ENCODE peak calls at places on chromosomes 16 and 17, in eight cellular contexts. One of them, this sample, is unnamed. For H3K36me3, the result is how much of the 10 kb centered on the place peaks cover.

GRCh38 chr17:44863254-44863918 is 15.7 kb downstream of the HIGD1B start:
- DNase-seq in PC-3: no peak
- DNase-seq in HepG2: peak
- DNase-seq in CD4-positive, CD25-positive, alpha-beta regulatory T cell: no peak
- DNase-seq in CD8-positive, alpha-beta T cell: no peak
- DNase-seq in naive thymus-derived CD4-positive, alpha-beta T cell: no peak
- DNase-seq in small intestine: peak
- DNase-seq in mesendoderm: no peak
- DNase-seq in this sample: no peak

GRCh38 chr17:18167421-18167820 is 16.2 kb upstream of the ALKBH5 start:
- DNase-seq in PC-3: no peak
- DNase-seq in HepG2: no peak
- DNase-seq in CD4-positive, CD25-positive, alpha-beta regulatory T cell: no peak
- DNase-seq in CD8-positive, alpha-beta T cell: no peak
- DNase-seq in naive thymus-derived CD4-positive, alpha-beta T cell: no peak
- DNase-seq in small intestine: no peak
- DNase-seq in mesendoderm: no peak
- DNase-seq in this sample: no peak

GRCh38 chr17:55210292-55210691 is 54.5 kb upstream of the HLF start:
- DNase-seq in PC-3: no peak
- DNase-seq in HepG2: no peak
- DNase-seq in CD4-positive, CD25-positive, alpha-beta regulatory T cell: no peak
- DNase-seq in CD8-positive, alpha-beta T cell: no peak
- DNase-seq in naive thymus-derived CD4-positive, alpha-beta T cell: no peak
- DNase-seq in small intestine: no peak
- DNase-seq in mesendoderm: no peak
- DNase-seq in this sample: no peak

GRCh38 chr16:76474048-76474447 is 196.8 kb downstream of the CNTNAP4 start:
- DNase-seq in PC-3: no peak
- DNase-seq in HepG2: no peak
- DNase-seq in CD4-positive, CD25-positive, alpha-beta regulatory T cell: no peak
- DNase-seq in CD8-positive, alpha-beta T cell: no peak
- DNase-seq in naive thymus-derived CD4-positive, alpha-beta T cell: no peak
- DNase-seq in small intestine: no peak
- DNase-seq in mesendoderm: peak
- DNase-seq in this sample: no peak

GRCh38 chr17:8835106-8835505 is 32.4 kb downstream of the PIK3R6 start:
- DNase-seq in PC-3: no peak
- DNase-seq in HepG2: no peak
- DNase-seq in CD4-positive, CD25-positive, alpha-beta regulatory T cell: no peak
- DNase-seq in CD8-positive, alpha-beta T cell: no peak
- DNase-seq in naive thymus-derived CD4-positive, alpha-beta T cell: no peak
- DNase-seq in small intestine: no peak
- DNase-seq in mesendoderm: no peak
- DNase-seq in this sample: no peak

GRCh38 chr16:80298676-80299075 is 242.1 kb upstream of the DYNLRB2 start:
- DNase-seq in PC-3: no peak
- DNase-seq in HepG2: no peak
- DNase-seq in CD4-positive, CD25-positive, alpha-beta regulatory T cell: no peak
- DNase-seq in CD8-positive, alpha-beta T cell: no peak
- DNase-seq in naive thymus-derived CD4-positive, alpha-beta T cell: no peak
- DNase-seq in small intestine: no peak
- DNase-seq in mesendoderm: no peak
- DNase-seq in this sample: no peak

GRCh38 chr17:10172241-10172741 is 26.1 kb downstream of the GAS7 start:
- DNase-seq in PC-3: no peak
- DNase-seq in HepG2: no peak
- DNase-seq in CD4-positive, CD25-positive, alpha-beta regulatory T cell: no peak
- DNase-seq in CD8-positive, alpha-beta T cell: no peak
- DNase-seq in naive thymus-derived CD4-positive, alpha-beta T cell: no peak
- DNase-seq in small intestine: no peak
- DNase-seq in mesendoderm: peak
- DNase-seq in this sample: no peak

GRCh38 chr16:92431-93339 is 14.7 kb downstream of the MPG start:
- DNase-seq in PC-3: no peak
- DNase-seq in HepG2: no peak
- DNase-seq in CD4-positive, CD25-positive, alpha-beta regulatory T cell: no peak
- DNase-seq in CD8-positive, alpha-beta T cell: no peak
- DNase-seq in naive thymus-derived CD4-positive, alpha-beta T cell: no peak
- DNase-seq in small intestine: no peak
- DNase-seq in mesendoderm: no peak
- DNase-seq in this sample: no peak

GRCh38 chr17:66459811-66460270 is 157.4 kb downstream of the PRKCA start:
- DNase-seq in PC-3: peak
- DNase-seq in HepG2: peak
- DNase-seq in CD4-positive, CD25-positive, alpha-beta regulatory T cell: no peak
- DNase-seq in CD8-positive, alpha-beta T cell: no peak
- DNase-seq in naive thymus-derived CD4-positive, alpha-beta T cell: no peak
- DNase-seq in small intestine: no peak
- DNase-seq in mesendoderm: peak
- DNase-seq in this sample: no peak

GRCh38 chr16:48383877-48384304 is 1.3 kb downstream of the SIAH1 start:
- DNase-seq in PC-3: peak
- DNase-seq in HepG2: peak
- DNase-seq in CD4-positive, CD25-positive, alpha-beta regulatory T cell: peak
- DNase-seq in CD8-positive, alpha-beta T cell: no peak
- DNase-seq in naive thymus-derived CD4-positive, alpha-beta T cell: no peak
- DNase-seq in small intestine: no peak
- DNase-seq in mesendoderm: peak
- DNase-seq in this sample: no peak

GRCh38 chr16:87845213-87845612 is 24.1 kb downstream of the SLC7A5 start:
- DNase-seq in PC-3: no peak
- DNase-seq in HepG2: no peak
- DNase-seq in CD4-positive, CD25-positive, alpha-beta regulatory T cell: no peak
- DNase-seq in CD8-positive, alpha-beta T cell: no peak
- DNase-seq in naive thymus-derived CD4-positive, alpha-beta T cell: no peak
- DNase-seq in small intestine: no peak
- DNase-seq in mesendoderm: no peak
- DNase-seq in this sample: no peak

GRCh38 chr17:39736319-39737165 is 1.2 kb upstream of the GRB7 start:
- DNase-seq in PC-3: peak
- DNase-seq in HepG2: peak
- DNase-seq in CD4-positive, CD25-positive, alpha-beta regulatory T cell: no peak
- DNase-seq in CD8-positive, alpha-beta T cell: no peak
- DNase-seq in naive thymus-derived CD4-positive, alpha-beta T cell: no peak
- DNase-seq in small intestine: no peak
- DNase-seq in mesendoderm: peak
- DNase-seq in this sample: no peak

GRCh38 chr17:9115446-9116265 is 94.3 kb downstream of the NTN1 start:
- DNase-seq in PC-3: no peak
- DNase-seq in HepG2: peak
- DNase-seq in CD4-positive, CD25-positive, alpha-beta regulatory T cell: peak
- DNase-seq in CD8-positive, alpha-beta T cell: peak
- DNase-seq in naive thymus-derived CD4-positive, alpha-beta T cell: no peak
- DNase-seq in small intestine: no peak
- DNase-seq in mesendoderm: peak
- DNase-seq in this sample: peak

GRCh38 chr17:57109393-57110151 is 24.5 kb downstream of the AKAP1 start:
- DNase-seq in PC-3: no peak
- DNase-seq in HepG2: no peak
- DNase-seq in CD4-positive, CD25-positive, alpha-beta regulatory T cell: no peak
- DNase-seq in CD8-positive, alpha-beta T cell: no peak
- DNase-seq in naive thymus-derived CD4-positive, alpha-beta T cell: no peak
- DNase-seq in small intestine: no peak
- DNase-seq in mesendoderm: peak
- DNase-seq in this sample: no peak

GRCh38 chr17:82227629-82228277 is 1.1 kb upstream of the SLC16A3 start:
- DNase-seq in PC-3: no peak
- DNase-seq in HepG2: no peak
- DNase-seq in CD4-positive, CD25-positive, alpha-beta regulatory T cell: no peak
- DNase-seq in CD8-positive, alpha-beta T cell: no peak
- DNase-seq in naive thymus-derived CD4-positive, alpha-beta T cell: no peak
- DNase-seq in small intestine: no peak
- DNase-seq in mesendoderm: no peak
- DNase-seq in this sample: no peak

GRCh38 chr17:77688369-77688768 is 270.1 kb upstream of the TNRC6C start:
- DNase-seq in PC-3: no peak
- DNase-seq in HepG2: no peak
- DNase-seq in CD4-positive, CD25-positive, alpha-beta regulatory T cell: no peak
- DNase-seq in CD8-positive, alpha-beta T cell: no peak
- DNase-seq in naive thymus-derived CD4-positive, alpha-beta T cell: no peak
- DNase-seq in small intestine: no peak
- DNase-seq in mesendoderm: no peak
- DNase-seq in this sample: no peak

GRCh38 chr17:60641810-60642220 is 35.8 kb upstream of the BCAS3 start:
- DNase-seq in PC-3: peak
- DNase-seq in HepG2: peak
- DNase-seq in CD4-positive, CD25-positive, alpha-beta regulatory T cell: peak
- DNase-seq in CD8-positive, alpha-beta T cell: peak
- DNase-seq in naive thymus-derived CD4-positive, alpha-beta T cell: peak
- DNase-seq in small intestine: peak
- DNase-seq in mesendoderm: peak
- DNase-seq in this sample: peak

GRCh38 chr17:79947351-79948031 is 88.2 kb downstream of the TBC1D16 start:
- DNase-seq in PC-3: no peak
- DNase-seq in HepG2: no peak
- DNase-seq in CD4-positive, CD25-positive, alpha-beta regulatory T cell: no peak
- DNase-seq in CD8-positive, alpha-beta T cell: no peak
- DNase-seq in naive thymus-derived CD4-positive, alpha-beta T cell: no peak
- DNase-seq in small intestine: no peak
- DNase-seq in mesendoderm: no peak
- DNase-seq in this sample: no peak
- H3K36me3 ChIP-seq in PC-3: under half
- H3K36me3 ChIP-seq in HepG2: half or more
- H3K36me3 ChIP-seq in CD4-positive, CD25-positive, alpha-beta regulatory T cell: under half
- H3K36me3 ChIP-seq in CD8-positive, alpha-beta T cell: under half
- H3K36me3 ChIP-seq in naive thymus-derived CD4-positive, alpha-beta T cell: under half
- H3K36me3 ChIP-seq in small intestine: under half
- H3K36me3 ChIP-seq in mesendoderm: under half
- H3K36me3 ChIP-seq in this sample: under half

DNA sequence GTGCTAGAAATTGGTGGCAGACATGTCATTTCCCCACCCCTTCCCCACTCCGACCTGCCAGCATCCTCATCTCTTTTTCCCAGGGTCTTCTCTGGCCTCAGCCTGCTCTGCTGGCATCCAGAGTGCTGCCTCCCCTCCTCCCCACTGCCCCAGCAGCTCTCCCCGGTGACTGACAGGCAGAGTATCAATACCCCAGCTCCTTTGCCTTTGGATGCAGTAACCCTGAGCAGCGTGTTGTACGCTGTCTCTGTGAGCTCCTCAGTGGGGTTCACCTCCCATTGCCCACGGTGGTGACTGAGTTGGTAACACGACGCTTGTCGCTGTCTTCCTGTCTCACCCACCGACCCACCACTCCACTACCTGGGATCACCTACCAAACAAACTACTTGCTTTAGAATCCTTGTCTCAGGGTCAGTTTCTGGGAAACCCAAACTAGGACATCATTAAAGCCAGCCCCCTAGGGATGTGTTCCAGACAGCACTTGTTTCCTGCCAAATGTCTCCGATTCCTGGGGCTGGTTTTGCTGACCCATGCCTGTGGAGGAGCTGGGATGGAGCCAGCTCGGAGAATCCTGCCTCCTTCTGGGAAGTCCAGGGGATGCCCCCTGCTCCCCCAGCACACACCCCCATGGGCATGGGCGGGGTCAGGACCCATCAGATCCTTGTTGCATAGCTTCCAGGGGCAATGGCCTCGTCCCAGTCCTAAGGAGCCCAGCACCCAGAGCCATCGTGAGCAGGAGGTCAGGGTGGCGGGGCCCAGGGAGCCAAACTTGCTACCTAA is 8.3 kb upstream of the SBK1 start:
- DNase-seq in PC-3: no peak
- DNase-seq in HepG2: no peak
- DNase-seq in CD4-positive, CD25-positive, alpha-beta regulatory T cell: no peak
- DNase-seq in CD8-positive, alpha-beta T cell: no peak
- DNase-seq in naive thymus-derived CD4-positive, alpha-beta T cell: no peak
- DNase-seq in small intestine: no peak
- DNase-seq in mesendoderm: peak
- DNase-seq in this sample: no peak
- H3K27ac ChIP-seq in PC-3: no peak
- H3K27ac ChIP-seq in HepG2: no peak
- H3K27ac ChIP-seq in CD4-positive, CD25-positive, alpha-beta regulatory T cell: no peak
- H3K27ac ChIP-seq in CD8-positive, alpha-beta T cell: no peak
- H3K27ac ChIP-seq in naive thymus-derived CD4-positive, alpha-beta T cell: no peak
- H3K27ac ChIP-seq in small intestine: no peak
- H3K27ac ChIP-seq in mesendoderm: no peak
- H3K27ac ChIP-seq in this sample: no peak

DNA sequence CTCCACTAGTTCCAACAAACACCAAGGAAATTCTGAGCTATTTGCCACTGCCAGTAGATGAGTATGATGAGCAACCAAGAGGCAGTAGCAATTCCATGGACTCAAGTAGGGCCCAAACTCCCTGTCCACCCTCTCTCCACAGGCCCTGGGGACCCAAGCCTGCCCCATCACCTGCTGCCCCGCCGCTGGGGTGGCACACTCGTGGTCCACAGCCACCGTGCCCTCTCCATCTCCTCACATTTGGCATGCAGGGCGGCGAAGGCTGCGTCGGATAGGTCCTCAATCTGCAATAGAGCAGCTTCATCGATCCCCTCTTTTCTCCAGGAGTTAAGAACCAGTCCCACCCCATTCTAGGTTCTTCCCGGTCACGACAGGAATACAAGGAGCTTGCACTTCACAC is 33.9 kb downstream of the STH start:
- DNase-seq in PC-3: no peak
- DNase-seq in HepG2: no peak
- DNase-seq in CD4-positive, CD25-positive, alpha-beta regulatory T cell: no peak
- DNase-seq in CD8-positive, alpha-beta T cell: no peak
- DNase-seq in naive thymus-derived CD4-positive, alpha-beta T cell: no peak
- DNase-seq in small intestine: no peak
- DNase-seq in mesendoderm: no peak
- DNase-seq in this sample: no peak
- H3K36me3 ChIP-seq in PC-3: half or more
- H3K36me3 ChIP-seq in HepG2: half or more
- H3K36me3 ChIP-seq in CD4-positive, CD25-positive, alpha-beta regulatory T cell: half or more
- H3K36me3 ChIP-seq in CD8-positive, alpha-beta T cell: half or more
- H3K36me3 ChIP-seq in naive thymus-derived CD4-positive, alpha-beta T cell: half or more
- H3K36me3 ChIP-seq in small intestine: under half
- H3K36me3 ChIP-seq in mesendoderm: under half
- H3K36me3 ChIP-seq in this sample: half or more

DNA sequence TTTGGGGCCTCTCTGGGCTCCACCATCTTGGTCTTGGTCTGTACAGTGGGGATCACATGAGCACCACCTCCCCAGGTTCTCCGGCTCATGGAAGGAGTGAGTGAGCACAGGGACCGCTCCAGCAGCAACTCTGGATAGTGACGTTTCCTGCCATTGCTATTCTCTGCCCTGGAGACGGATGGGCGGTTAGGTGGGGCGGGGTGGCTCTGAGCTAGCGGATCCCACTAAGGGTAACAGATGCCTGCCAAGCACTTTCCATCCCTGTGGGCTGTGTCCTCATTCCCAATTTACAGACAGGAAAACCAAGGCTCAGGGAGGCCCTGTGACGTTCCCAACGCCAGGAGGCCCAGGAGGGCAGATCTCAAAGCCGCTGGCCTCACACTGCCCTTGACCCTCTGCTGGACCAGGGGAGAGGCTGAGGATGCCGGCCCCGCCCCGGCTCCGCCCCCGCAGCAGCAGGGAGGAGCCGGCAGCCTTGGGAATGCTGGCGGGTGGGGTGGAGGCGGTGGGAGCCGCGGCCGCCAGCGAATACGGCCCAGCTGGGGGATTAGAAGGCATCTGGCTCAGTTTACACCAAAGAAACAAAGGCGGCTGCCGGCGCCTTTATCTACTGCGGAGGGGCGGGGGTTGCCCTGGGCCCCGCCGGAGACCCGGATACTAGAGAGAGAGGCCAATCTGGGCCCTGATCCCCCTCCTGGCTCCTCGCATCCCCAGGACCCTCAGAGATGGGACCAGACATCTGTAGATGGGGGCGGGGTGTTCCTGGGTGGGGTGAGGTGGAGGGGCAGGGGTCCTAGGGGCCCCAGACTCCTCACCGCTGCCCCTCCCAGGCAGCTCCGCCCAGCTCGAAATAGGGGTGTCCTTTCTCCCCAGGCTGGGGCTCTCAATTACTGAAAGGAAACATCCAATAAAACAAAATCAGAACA is 122.3 kb upstream of the CIBAR2 start:
- DNase-seq in PC-3: no peak
- DNase-seq in HepG2: peak
- DNase-seq in CD4-positive, CD25-positive, alpha-beta regulatory T cell: no peak
- DNase-seq in CD8-positive, alpha-beta T cell: no peak
- DNase-seq in naive thymus-derived CD4-positive, alpha-beta T cell: no peak
- DNase-seq in small intestine: no peak
- DNase-seq in mesendoderm: peak
- DNase-seq in this sample: no peak
- H3K27ac ChIP-seq in PC-3: no peak
- H3K27ac ChIP-seq in HepG2: no peak
- H3K27ac ChIP-seq in CD4-positive, CD25-positive, alpha-beta regulatory T cell: no peak
- H3K27ac ChIP-seq in CD8-positive, alpha-beta T cell: no peak
- H3K27ac ChIP-seq in naive thymus-derived CD4-positive, alpha-beta T cell: no peak
- H3K27ac ChIP-seq in small intestine: no peak
- H3K27ac ChIP-seq in mesendoderm: peak
- H3K27ac ChIP-seq in this sample: no peak